ENCODE peak calls at places on chromosomes 2 and 18, in ten cellular contexts. Z, B, T, R, C, M, V, N, W and X are unnamed samples.

GRCh38 chr2:120719471-120719870 is 16.2 kb upstream of the GLI2 start:
- DNase-seq in V (no peak), C (no peak), T (no peak), M (no peak), Z (peak), W (no peak), N (no peak), B (no peak), R (no peak), X (no peak)

GRCh38 chr2:159118115-159118858 is 149.8 kb downstream of the TANC1 start:
- DNase-seq in Z (peak), M (peak), V (peak), R (peak), N (peak), W (no peak), B (peak), T (peak), C (peak), X (peak)

GRCh38 chr2:80238692-80239469 is 65.7 kb downstream of the LRRTM1 start:
- DNase-seq in N (peak), C (peak), M (no peak), V (no peak), Z (no peak), W (peak), T (peak), R (peak), B (peak), X (no peak)

GRCh38 chr2:241844831-241845578 is 13.7 kb downstream of the PDCD1 start:
- DNase-seq in T (no peak), N (no peak), M (no peak), W (no peak), R (no peak), V (no peak), B (no peak), Z (no peak), C (no peak), X (no peak)

GRCh38 chr2:239148495-239149200 is 252.2 kb downstream of the HDAC4 start:
- DNase-seq in M (no peak), W (no peak), V (no peak), B (no peak), R (no peak), C (no peak), Z (peak), N (no peak), T (no peak), X (no peak)

GRCh38 chr2:96501471-96501874 is 3.7 kb downstream of the NEURL3 start:
- DNase-seq in C (no peak), R (no peak), N (peak), M (no peak), T (no peak), Z (no peak), V (no peak), B (no peak), W (no peak), X (peak)

GRCh38 chr2:229160180-229160579 is 110.9 kb downstream of the PID1 start:
- DNase-seq in C (no peak), M (no peak), B (no peak), W (no peak), Z (no peak), V (no peak), T (no peak), N (no peak), R (peak), X (no peak)

GRCh38 chr2:108923019-108923700 is 65.9 kb downstream of the EDAR start:
- DNase-seq in V (no peak), C (no peak), T (no peak), R (no peak), M (no peak), B (no peak), W (no peak), N (no peak), Z (peak), X (no peak)

GRCh38 chr2:162524192-162524591 is 180.3 kb downstream of the GCA start:
- DNase-seq in Z (no peak), R (no peak), B (no peak), W (no peak), V (no peak), T (no peak), M (no peak), N (no peak), C (no peak), X (no peak)

GRCh38 chr18:46385124-46385523 is 271.9 kb downstream of the LOXHD1 start:
- DNase-seq in T (no peak), N (no peak), Z (no peak), V (no peak), R (no peak), B (no peak), M (no peak), W (no peak), C (no peak), X (no peak)

GRCh38 chr2:48459921-48460320 is 70.0 kb upstream of the STON1 start:
- DNase-seq in C (no peak), R (no peak), T (no peak), Z (no peak), V (no peak), W (no peak), B (no peak), N (no peak), M (no peak), X (no peak)

GRCh38 chr2:172667926-172668325 is 67.7 kb upstream of the RAPGEF4 start:
- DNase-seq in Z (no peak), C (no peak), V (no peak), B (no peak), W (no peak), M (no peak), T (no peak), R (no peak), N (no peak), X (no peak)

GRCh38 chr18:24633121-24633520 is 172.7 kb downstream of the HRH4 start:
- DNase-seq in B (no peak), R (no peak), C (no peak), Z (no peak), N (no peak), M (no peak), T (no peak), W (no peak), V (no peak), X (no peak)

GRCh38 chr18:23932385-23933067 is 82.0 kb upstream of the TTC39C start:
- DNase-seq in N (no peak), W (peak), T (no peak), R (no peak), M (no peak), V (no peak), C (no peak), B (no peak), Z (no peak), X (no peak)

GRCh38 chr18:49907346-49907929 is 94.1 kb upstream of the ACAA2 start:
- DNase-seq in V (peak), N (no peak), Z (no peak), B (no peak), C (no peak), W (no peak), R (no peak), M (no peak), T (no peak), X (no peak)

GRCh38 chr18:42296723-42297122 is 341.7 kb downstream of the PIK3C3 start:
- DNase-seq in N (no peak), B (no peak), T (no peak), Z (no peak), M (no peak), W (no peak), V (no peak), R (no peak), C (no peak), X (no peak)

GRCh38 chr2:98901702-98902101 is 34.3 kb downstream of the CRACDL start:
- DNase-seq in R (no peak), C (no peak), B (no peak), T (no peak), N (no peak), V (no peak), Z (no peak), W (no peak), M (no peak), X (no peak)

GRCh38 chr2:181348091-181348837 is 108.9 kb upstream of the ITGA4 start:
- DNase-seq in W (no peak), V (no peak), B (no peak), M (no peak), N (no peak), Z (no peak), C (no peak), R (no peak), T (no peak), X (peak)

GRCh38 chr18:38811209-38811608 is 1245.6 kb upstream of the CELF4 start:
- DNase-seq in V (no peak), B (no peak), Z (no peak), W (no peak), M (no peak), C (no peak), T (no peak), N (no peak), R (no peak), X (no peak)

GRCh38 chr2:105749583-105750399 is 5.1 kb downstream of the NCK2 start:
- DNase-seq in M (no peak), Z (no peak), N (peak), B (no peak), C (no peak), W (no peak), V (no peak), R (peak), T (no peak), X (no peak)

GRCh38 chr2:20624156-20624883 is 26.6 kb downstream of the HS1BP3 start:
- DNase-seq in B (no peak), Z (peak), V (no peak), W (no peak), R (no peak), M (no peak), N (no peak), C (no peak), T (no peak), X (no peak)

GRCh38 chr2:171941316-171941699 is 19.0 kb downstream of the HAT1 start:
- DNase-seq in M (no peak), C (no peak), B (no peak), T (no peak), Z (no peak), N (no peak), W (no peak), V (no peak), R (no peak), X (no peak)

GRCh38 chr2:240717181-240717641 is 25.5 kb downstream of the AQP12A start:
- DNase-seq in R (no peak), T (no peak), Z (no peak), C (no peak), W (no peak), N (no peak), M (no peak), V (no peak), B (no peak), X (no peak)

GRCh38 chr2:10759151-10759714 is 37.8 kb downstream of the ATP6V1C2 start:
- DNase-seq in W (no peak), C (no peak), N (no peak), B (no peak), M (no peak), Z (no peak), V (no peak), T (no peak), R (peak), X (no peak)

GRCh38 chr2:49224426-49225010 is 70.2 kb upstream of the FSHR start:
- DNase-seq in Z (no peak), V (no peak), W (no peak), R (peak), M (no peak), B (no peak), N (no peak), C (no peak), T (no peak), X (no peak)

GRCh38 chr2:10658041-10658913 is 31.5 kb downstream of the NOL10 start:
- DNase-seq in C (no peak), Z (no peak), B (no peak), M (no peak), N (no peak), R (no peak), T (no peak), W (peak), V (no peak), X (no peak)

GRCh38 chr2:231597014-231597611 is 4.4 kb downstream of the TEX44 start:
- DNase-seq in V (no peak), R (no peak), T (no peak), M (peak), C (no peak), B (peak), Z (peak), W (no peak), N (no peak), X (peak)

GRCh38 chr2:12456293-12457151 is 260.2 kb upstream of the TRIB2 start:
- DNase-seq in V (no peak), C (no peak), Z (peak), R (peak), M (no peak), W (peak), B (no peak), T (peak), N (peak), X (peak)

GRCh38 chr2:211329421-211329820 is 773.0 kb downstream of the CPS1 start:
- DNase-seq in W (no peak), N (no peak), Z (no peak), T (no peak), M (no peak), R (no peak), V (no peak), C (no peak), B (no peak), X (no peak)

GRCh38 chr18:9901377-9901776 is 12.4 kb upstream of the VAPA start:
- DNase-seq in B (no peak), N (no peak), W (no peak), T (no peak), M (no peak), Z (no peak), V (no peak), C (no peak), R (no peak), X (no peak)

GRCh38 chr2:161030260-161031063 is 129.8 kb upstream of the TANK start:
- DNase-seq in M (no peak), T (no peak), V (no peak), N (no peak), R (peak), B (no peak), Z (peak), C (no peak), W (peak), X (no peak)

GRCh38 chr18:5498452-5498851 is 45.3 kb downstream of the EPB41L3 start:
- DNase-seq in B (no peak), Z (no peak), N (no peak), V (no peak), W (no peak), T (no peak), R (no peak), C (no peak), M (no peak), X (no peak)